ENCODE peak calls at places on chromosomes 13 and 19, in ten cellular contexts. U is epithelial cell of esophagus, L is HFF-Myc, M is MCF 10A, V is fibroblast of lung, J is cardiac muscle cell, R is uterus, T is fibroblast of pulmonary artery, I is ovary, Z is lower leg skin. X is an unnamed sample.

GRCh38 chr19:56312337-56312736 is 2.3 kb downstream of the ZSCAN5A start:
- DNase-seq in U (no peak), L (no peak), M (no peak), V (no peak), J (no peak), R (no peak), T (no peak), I (no peak), Z (no peak), X (no peak)

GRCh38 chr13:24270639-24271131 is 38.7 kb upstream of the C1QTNF9 start:
- DNase-seq in U (peak), L (no peak), M (peak), V (peak), J (peak), R (peak), T (peak), I (peak), Z (peak), X (peak)

GRCh38 chr19:28633223-28634030 is 579.5 kb downstream of the UQCRFS1 start:
- DNase-seq in U (peak), L (peak), M (no peak), V (peak), J (peak), R (no peak), T (peak), I (no peak), Z (no peak), X (peak)

GRCh38 chr19:12155324-12155723 is 1.2 kb downstream of the ZNF625 start:
- DNase-seq in U (no peak), L (no peak), M (no peak), V (no peak), J (peak), R (no peak), T (no peak), I (no peak), Z (no peak), X (no peak)

GRCh38 chr19:50943074-50943828 is 9.6 kb downstream of the KLK5 start:
- DNase-seq in U (peak), L (no peak), M (no peak), V (no peak), J (no peak), R (no peak), T (no peak), I (no peak), Z (no peak), X (no peak)

GRCh38 chr19:50486823-50487515 is 10.3 kb upstream of the GARIN5A start:
- DNase-seq in U (peak), L (peak), M (peak), V (peak), J (peak), R (no peak), T (peak), I (no peak), Z (no peak), X (no peak)

GRCh38 chr13:79519252-79519651 is 38.3 kb downstream of the NDFIP2 start:
- DNase-seq in U (peak), L (no peak), M (no peak), V (no peak), J (no peak), R (no peak), T (peak), I (no peak), Z (no peak), X (peak)

GRCh38 chr19:3062165-3063105 is at the start of gene TLE5:
- DNase-seq in U (peak), L (no peak), M (peak), V (no peak), J (peak), R (peak), T (peak), I (peak), Z (no peak), X (peak)

GRCh38 chr13:112955956-112956355 is 13.1 kb upstream of the MCF2L start:
- DNase-seq in U (no peak), L (no peak), M (no peak), V (no peak), J (no peak), R (no peak), T (no peak), I (no peak), Z (no peak), X (no peak)

GRCh38 chr19:58279042-58279924 is 528 bp downstream of the ZNF8 start:
- DNase-seq in U (peak), L (peak), M (peak), V (peak), J (peak), R (peak), T (peak), I (peak), Z (peak), X (peak)

GRCh38 chr19:16714702-16715294 is 4.8 kb upstream of the NWD1 start:
- DNase-seq in U (peak), L (peak), M (peak), V (peak), J (peak), R (peak), T (peak), I (peak), Z (no peak), X (peak)

GRCh38 chr13:44972956-44973581 is 16.2 kb downstream of the NUFIP1 start:
- DNase-seq in U (peak), L (no peak), M (peak), V (peak), J (peak), R (no peak), T (peak), I (no peak), Z (no peak), X (no peak)

GRCh38 chr19:34224996-34225658 is 29.2 kb upstream of the GARRE1 start:
- DNase-seq in U (no peak), L (no peak), M (no peak), V (peak), J (peak), R (no peak), T (peak), I (no peak), Z (no peak), X (peak)

GRCh38 chr13:66560991-66561390 is 669.1 kb downstream of the PCDH9 start:
- DNase-seq in U (no peak), L (no peak), M (no peak), V (no peak), J (no peak), R (no peak), T (no peak), I (no peak), Z (no peak), X (no peak)

GRCh38 chr19:30593358-30593757 is 221.2 kb downstream of the ZNF536 start:
- DNase-seq in U (no peak), L (no peak), M (no peak), V (no peak), J (no peak), R (peak), T (no peak), I (no peak), Z (peak), X (no peak)

GRCh38 chr13:73827434-73827833 is 306.8 kb downstream of the KLF12 start:
- DNase-seq in U (no peak), L (no peak), M (peak), V (no peak), J (no peak), R (no peak), T (no peak), I (no peak), Z (no peak), X (no peak)

GRCh38 chr19:13055213-13056051 is 47.2 kb downstream of the LYL1 start:
- DNase-seq in U (peak), L (peak), M (peak), V (peak), J (peak), R (peak), T (peak), I (peak), Z (peak), X (peak)

GRCh38 chr13:24741016-24741662 is 22.8 kb upstream of the RNF17 start:
- DNase-seq in U (peak), L (no peak), M (peak), V (no peak), J (no peak), R (no peak), T (no peak), I (no peak), Z (no peak), X (no peak)

GRCh38 chr13:79681069-79681468 is 200.1 kb downstream of the NDFIP2 start:
- DNase-seq in U (peak), L (no peak), M (peak), V (no peak), J (peak), R (no peak), T (no peak), I (no peak), Z (no peak), X (no peak)

GRCh38 chr13:70829748-70830147 is 721.5 kb upstream of the KLHL1 start:
- DNase-seq in U (no peak), L (no peak), M (no peak), V (no peak), J (no peak), R (no peak), T (no peak), I (no peak), Z (no peak), X (no peak)

DNA sequence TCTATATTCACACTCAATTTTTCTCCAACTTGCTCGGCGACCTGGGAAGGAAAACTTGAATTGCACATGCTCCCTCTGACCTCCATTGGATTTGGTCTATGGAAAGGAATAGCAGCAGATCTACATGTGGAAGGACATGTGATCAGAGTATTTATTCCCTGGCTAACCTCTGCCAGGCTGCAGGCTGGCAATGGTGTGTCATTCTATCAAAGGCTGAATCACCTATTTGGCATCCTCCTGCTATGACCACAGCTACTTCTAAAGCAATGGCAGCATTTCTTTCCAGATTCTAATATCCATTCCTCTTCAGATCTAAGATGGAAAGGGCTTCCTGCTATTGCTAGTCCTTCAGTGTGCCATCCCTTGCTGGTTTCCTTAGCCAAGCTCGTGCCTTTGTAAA is 144.3 kb upstream of the FREM2 start:
- DNase-seq in U (peak), L (no peak), M (peak), V (no peak), J (no peak), R (no peak), T (no peak), I (no peak), Z (no peak), X (no peak)
- TF ChIP-seq CTCF in U (no peak), L (no peak), M (no peak), V (no peak), J (no peak), R (no peak), T (no peak), I (no peak), Z (no peak), X (no peak)

DNA sequence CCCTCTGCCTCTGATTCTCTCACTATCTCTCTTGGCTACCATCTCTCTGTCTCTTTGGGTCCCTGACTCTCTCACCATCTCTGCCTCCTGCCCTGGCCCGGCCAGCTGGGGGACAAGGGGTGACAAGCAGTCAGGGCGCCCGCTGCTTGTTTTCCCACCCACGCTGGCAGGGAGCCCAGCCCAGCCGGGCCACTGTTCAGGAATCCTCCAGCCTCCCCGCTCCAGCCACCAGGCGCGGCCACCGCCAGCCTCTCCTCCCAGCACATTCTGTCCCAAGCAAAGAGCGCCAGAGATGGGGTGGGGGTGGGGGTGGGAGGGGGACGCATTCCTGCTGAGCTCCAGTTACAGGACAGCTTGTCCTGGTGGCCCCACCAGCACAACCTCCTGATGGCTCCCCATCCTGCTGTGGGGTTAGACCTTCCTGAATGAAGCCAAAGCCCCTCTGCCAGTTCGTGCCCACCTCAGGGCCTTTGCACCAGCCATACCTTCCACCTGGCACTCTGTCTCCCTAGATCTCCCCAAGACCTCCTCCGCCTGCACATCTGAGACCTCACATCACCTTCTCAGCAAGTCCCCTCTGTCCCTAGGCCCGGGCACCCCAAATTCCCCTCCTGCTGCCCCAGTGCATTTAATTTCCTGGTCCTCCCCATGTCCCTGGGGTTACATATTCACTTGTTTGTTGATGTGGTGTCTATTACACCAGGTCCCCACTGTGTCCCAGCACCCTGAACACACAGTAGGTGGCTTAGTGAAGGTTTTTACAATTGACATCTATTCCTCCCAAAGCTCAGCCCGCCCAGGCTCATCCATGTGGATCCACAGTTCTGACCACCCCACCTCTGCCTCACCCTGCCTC is 12.5 kb downstream of the ARRDC2 start:
- DNase-seq in U (no peak), L (no peak), M (peak), V (no peak), J (peak), R (peak), T (peak), I (no peak), Z (peak), X (peak)
- TF ChIP-seq CTCF in U (no peak), L (no peak), M (no peak), V (no peak), J (no peak), R (no peak), T (no peak), I (no peak), Z (no peak), X (no peak)

GRCh38 chr13:99029576-99029975 is 51.7 kb upstream of the DOCK9 start:
- DNase-seq in U (no peak), L (no peak), M (no peak), V (no peak), J (no peak), R (no peak), T (no peak), I (no peak), Z (no peak), X (no peak)

GRCh38 chr13:99027260-99027659 is 49.4 kb upstream of the DOCK9 start:
- DNase-seq in U (no peak), L (no peak), M (no peak), V (no peak), J (no peak), R (no peak), T (no peak), I (no peak), Z (no peak), X (no peak)

GRCh38 chr13:99027661-99028425 is 50.0 kb upstream of the DOCK9 start:
- DNase-seq in U (no peak), L (no peak), M (no peak), V (no peak), J (no peak), R (no peak), T (no peak), I (no peak), Z (no peak), X (no peak)

GRCh38 chr13:99031725-99032298 is 53.9 kb upstream of the DOCK9 start:
- DNase-seq in U (peak), L (no peak), M (peak), V (no peak), J (no peak), R (no peak), T (no peak), I (no peak), Z (no peak), X (no peak)

DNA sequence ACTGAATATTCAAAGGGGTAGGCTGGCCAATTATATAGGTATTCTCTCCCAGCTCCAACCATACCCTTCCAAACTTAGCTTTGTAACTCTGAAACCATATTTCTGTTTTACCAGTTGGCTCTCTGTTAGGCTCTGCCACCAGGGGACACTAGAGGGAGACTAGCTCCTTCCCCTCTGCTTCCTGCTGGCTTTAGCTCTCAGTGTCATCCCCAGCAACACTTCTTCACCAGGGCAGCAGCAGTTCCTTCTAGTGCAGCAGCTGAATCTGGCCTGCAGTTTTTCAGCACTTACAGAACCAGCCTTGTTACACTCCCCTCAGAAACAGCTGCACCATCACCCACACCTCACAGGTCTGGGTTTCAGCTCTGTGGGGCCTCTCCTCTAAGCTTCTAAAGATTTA is 51.0 kb upstream of the DOCK9 start:
- DNase-seq in U (no peak), L (no peak), M (no peak), V (no peak), J (no peak), R (no peak), T (no peak), I (no peak), Z (no peak), X (no peak)
- TF ChIP-seq CTCF in U (peak), L (peak), M (no peak), V (no peak), J (peak), R (no peak), T (peak), I (no peak), Z (no peak), X (no peak)

DNA sequence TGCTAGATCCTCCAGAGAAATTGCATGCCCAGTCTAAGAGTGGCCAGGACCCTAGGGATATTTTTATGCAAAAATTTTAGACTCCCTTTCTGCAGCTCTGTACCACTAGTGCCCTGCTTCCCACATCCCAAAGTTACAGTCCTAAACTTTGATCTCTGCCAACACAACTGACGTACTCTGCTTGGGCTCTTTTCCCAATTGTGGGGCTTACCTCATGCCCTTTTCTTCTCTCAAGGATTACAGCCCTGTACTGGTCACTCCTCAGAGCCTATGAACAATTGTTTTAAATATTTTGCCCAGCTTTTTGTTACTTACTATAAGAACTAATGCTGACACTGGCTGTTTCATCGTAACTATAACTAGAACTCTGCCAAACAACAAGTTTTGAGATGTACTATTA is 57.8 kb upstream of the FBXL3 start:
- DNase-seq in U (no peak), L (no peak), M (no peak), V (no peak), J (no peak), R (no peak), T (no peak), I (no peak), Z (no peak), X (no peak)
- TF ChIP-seq CTCF in U (no peak), L (no peak), M (no peak), V (no peak), J (no peak), R (no peak), T (no peak), I (no peak), Z (no peak), X (no peak)

GRCh38 chr13:76886292-76887061 is at the start of gene KCTD12:
- DNase-seq in U (peak), L (peak), M (peak), V (peak), J (peak), R (peak), T (peak), I (peak), Z (peak), X (peak)
- TF ChIP-seq CTCF in U (no peak), L (no peak), M (peak), V (peak), J (peak), R (peak), T (no peak), I (peak), Z (no peak), X (no peak)

DNA sequence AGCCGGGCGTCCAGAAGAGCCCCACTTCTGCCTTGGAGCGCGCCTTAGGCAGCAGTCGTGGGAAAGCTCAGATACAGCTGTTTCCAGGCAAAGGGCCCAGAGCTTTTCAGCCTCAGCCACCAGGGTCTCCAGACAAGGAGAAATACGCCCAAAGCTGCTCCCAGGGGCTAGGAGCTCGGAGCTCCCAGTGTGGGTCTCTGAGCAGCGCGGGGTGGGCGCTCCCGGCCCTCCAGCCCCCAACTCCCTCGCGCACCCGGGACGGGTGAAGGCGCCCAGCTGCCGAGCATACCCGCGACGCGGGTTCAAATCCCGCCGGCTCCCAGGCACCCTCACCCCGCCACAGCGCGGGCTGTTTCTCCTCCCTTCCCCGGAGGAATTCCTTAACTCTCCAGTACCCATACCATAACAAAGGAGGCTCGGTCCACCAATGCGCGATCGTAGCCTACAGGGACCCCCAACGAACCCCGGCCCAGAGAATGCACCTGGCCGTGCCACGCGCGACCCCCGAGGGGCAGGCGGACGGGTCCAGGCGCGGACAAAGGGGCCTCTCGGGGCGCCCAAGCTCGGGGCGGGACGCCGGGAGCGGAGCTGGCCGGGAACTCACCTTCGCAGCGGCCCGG is 507 bp downstream of the COL4A1 start:
- DNase-seq in U (no peak), L (no peak), M (peak), V (peak), J (peak), R (peak), T (peak), I (peak), Z (no peak), X (no peak)
- TF ChIP-seq CTCF in U (no peak), L (no peak), M (no peak), V (no peak), J (no peak), R (no peak), T (no peak), I (no peak), Z (no peak), X (no peak)

GRCh38 chr13:51767100-51767499 is 36.9 kb downstream of the DHRS12 start:
- DNase-seq in U (no peak), L (no peak), M (no peak), V (no peak), J (no peak), R (no peak), T (no peak), I (no peak), Z (no peak), X (no peak)
- TF ChIP-seq CTCF in U (peak), L (peak), M (no peak), V (no peak), J (no peak), R (no peak), T (no peak), I (no peak), Z (no peak), X (no peak)

DNA sequence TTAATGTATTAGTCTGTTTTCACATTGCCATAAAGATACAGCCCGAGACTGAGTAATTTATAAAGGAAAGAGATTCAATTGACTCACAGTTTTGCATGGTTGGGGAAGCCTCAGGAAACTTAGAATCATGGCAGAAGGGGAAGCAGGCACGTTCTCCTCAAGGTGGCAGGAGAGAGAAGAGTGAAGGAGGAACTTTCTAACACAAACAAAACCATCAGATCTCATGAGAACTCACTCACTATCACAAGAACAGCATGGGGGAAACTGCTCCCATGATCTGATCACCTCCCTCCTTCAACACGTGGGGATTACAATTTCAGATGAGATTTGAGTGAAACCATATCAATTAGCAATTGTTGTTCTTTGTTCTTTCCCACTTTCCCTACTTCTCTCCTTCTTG is 689.0 kb upstream of the SLITRK1 start:
- DNase-seq in U (no peak), L (no peak), M (no peak), V (no peak), J (no peak), R (no peak), T (no peak), I (no peak), Z (no peak), X (no peak)
- TF ChIP-seq CTCF in U (peak), L (no peak), M (no peak), V (no peak), J (no peak), R (no peak), T (no peak), I (no peak), Z (no peak), X (no peak)